ENCODE peak calls at places on chromosomes 3 and 15, in four cellular contexts. J is vagina, V is body of pancreas, U is transverse colon. L is an unnamed sample. For H3K27me3, the result is how much of the 10 kb centered on the place peaks cover.

GRCh38 chr3:197891-198491 is 1.4 kb downstream of the CHL1 start:
- DNase-seq in J (no peak), V (no peak), U (no peak), L (no peak)

GRCh38 chr3:32226875-32227500 is 11.5 kb upstream of the CMTM8 start:
- DNase-seq in J (no peak), V (no peak), U (no peak), L (no peak)

GRCh38 chr3:156952011-156952410 is 125.9 kb downstream of the LEKR1 start:
- DNase-seq in J (no peak), V (no peak), U (no peak), L (no peak)

GRCh38 chr3:99928758-99929408 is 111.2 kb downstream of the CMSS1 start:
- DNase-seq in J (no peak), V (no peak), U (no peak), L (no peak)

GRCh38 chr3:161251716-161252115 is 30.6 kb downstream of the NMD3 start:
- DNase-seq in J (no peak), V (no peak), U (no peak), L (no peak)

GRCh38 chr3:186514296-186515002 is 29.7 kb downstream of the CRYGS start:
- DNase-seq in J (no peak), V (no peak), U (no peak), L (no peak)

GRCh38 chr15:47374222-47374621 is 343.1 kb upstream of the SEMA6D start:
- DNase-seq in J (no peak), V (no peak), U (no peak), L (no peak)

GRCh38 chr15:71195242-71195641 is 80.0 kb downstream of the THSD4 start:
- DNase-seq in J (no peak), V (no peak), U (no peak), L (no peak)

GRCh38 chr3:135038191-135038590 is 243.1 kb downstream of the EPHB1 start:
- DNase-seq in J (no peak), V (no peak), U (no peak), L (no peak)

GRCh38 chr15:48493084-48493762 is 152.3 kb downstream of the FBN1 start:
- DNase-seq in J (no peak), V (peak), U (no peak), L (no peak)

GRCh38 chr3:175057406-175057805 is 198.3 kb downstream of the NAALADL2 start:
- DNase-seq in J (no peak), V (no peak), U (no peak), L (no peak)

GRCh38 chr3:94522488-94522887 is 459.6 kb downstream of the NSUN3 start:
- DNase-seq in J (no peak), V (peak), U (no peak), L (no peak)

GRCh38 chr3:64214002-64214696 is 11.1 kb downstream of the PRICKLE2 start:
- DNase-seq in J (peak), V (peak), U (peak), L (no peak)

GRCh38 chr3:137771401-137772230 is 7.5 kb downstream of the SOX14 start:
- DNase-seq in J (no peak), V (no peak), U (no peak), L (no peak)

GRCh38 chr3:164018500-164018899 is 1059.8 kb downstream of the SI start:
- DNase-seq in J (no peak), V (no peak), U (no peak), L (no peak)

GRCh38 chr3:86793786-86794185 is 197.2 kb downstream of the VGLL3 start:
- DNase-seq in J (no peak), V (peak), U (no peak), L (no peak)

GRCh38 chr3:123374016-123374415 is 74.9 kb downstream of the ADCY5 start:
- DNase-seq in J (no peak), V (no peak), U (no peak), L (no peak)

GRCh38 chr3:123375014-123375940 is 73.6 kb downstream of the ADCY5 start:
- DNase-seq in J (no peak), V (no peak), U (no peak), L (no peak)

GRCh38 chr3:123372789-123373534 is 75.9 kb downstream of the ADCY5 start:
- DNase-seq in J (no peak), V (no peak), U (no peak), L (no peak)

GRCh38 chr3:123371859-123372767 is 76.8 kb downstream of the ADCY5 start:
- DNase-seq in J (no peak), V (no peak), U (no peak), L (no peak)

DNA sequence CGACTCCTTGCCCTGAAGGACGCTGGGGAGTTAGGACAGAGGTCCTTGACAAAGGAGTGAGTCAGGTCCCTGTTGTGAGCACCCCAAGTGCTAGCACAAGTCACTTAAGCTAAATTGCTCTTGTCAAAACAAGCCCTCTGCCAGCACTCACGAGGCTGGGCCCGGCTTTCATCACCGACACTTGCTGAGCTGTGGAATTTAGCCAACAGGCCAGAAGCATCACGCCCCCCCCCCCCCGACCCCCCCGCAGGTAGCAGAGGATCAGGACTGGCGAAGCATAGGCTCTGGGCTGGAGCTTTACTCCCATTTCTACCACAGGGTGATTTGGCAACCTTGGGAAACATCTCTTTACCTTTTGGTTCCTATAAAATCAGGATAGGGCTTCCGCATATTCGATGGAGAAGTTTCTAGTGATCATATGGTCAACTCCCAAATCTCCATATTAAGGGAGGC is 75.3 kb downstream of the ADCY5 start:
- DNase-seq in J (no peak), V (no peak), U (no peak), L (no peak)
- H3K27me3 ChIP-seq in J (under half), V (under half), U (under half), L (under half)

DNA sequence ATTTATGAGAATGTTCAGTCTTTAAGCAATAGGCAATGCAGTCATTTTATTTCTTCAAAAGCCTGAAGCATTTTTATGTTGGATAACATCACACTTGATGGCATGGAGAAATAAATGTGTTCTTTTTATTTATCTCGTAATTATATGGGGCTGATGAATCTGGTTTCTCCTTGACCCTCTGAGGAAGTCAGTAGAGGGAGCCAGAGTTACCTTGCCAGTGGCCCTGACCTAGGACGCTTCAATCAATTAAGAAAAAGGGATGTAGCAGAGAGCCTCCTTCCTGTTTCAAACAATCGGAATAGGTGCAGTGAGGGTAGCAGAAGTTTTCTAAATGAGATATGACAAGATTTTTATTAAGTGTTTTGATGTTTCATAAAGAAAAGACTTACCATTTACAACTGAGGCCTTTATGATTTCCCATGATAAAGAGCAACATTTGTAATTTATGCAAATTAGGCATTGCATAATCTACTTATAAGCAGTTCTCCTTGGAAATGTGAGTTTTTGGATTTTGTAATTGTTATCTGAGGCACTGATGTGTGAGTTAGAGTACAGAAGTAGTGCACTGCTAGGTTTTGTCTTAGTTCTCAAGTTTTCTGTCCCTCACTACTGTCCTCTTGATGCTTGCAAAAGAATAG is 129.1 kb downstream of the RAP2B start:
- DNase-seq in J (no peak), V (no peak), U (no peak), L (no peak)
- TF ChIP-seq CTCF in J (no peak), V (no peak), U (peak), L (no peak)

GRCh38 chr3:149274220-149274619 is 52.6 kb upstream of the CP start:
- DNase-seq in J (no peak), V (no peak), U (no peak), L (no peak)

GRCh38 chr3:149280950-149281349 is 52.5 kb downstream of the TM4SF18 start:
- DNase-seq in J (no peak), V (no peak), U (no peak), L (no peak)

GRCh38 chr3:149276621-149277020 is 55.0 kb upstream of the CP start:
- DNase-seq in J (no peak), V (no peak), U (no peak), L (no peak)

GRCh38 chr3:149278911-149279310 is 54.5 kb downstream of the TM4SF18 start:
- DNase-seq in J (no peak), V (no peak), U (no peak), L (no peak)

GRCh38 chr3:149277338-149277813 is 55.7 kb upstream of the CP start:
- DNase-seq in J (no peak), V (no peak), U (no peak), L (no peak)
- TF ChIP-seq POLR2A in J (no peak), V (no peak), U (peak), L (no peak)

DNA sequence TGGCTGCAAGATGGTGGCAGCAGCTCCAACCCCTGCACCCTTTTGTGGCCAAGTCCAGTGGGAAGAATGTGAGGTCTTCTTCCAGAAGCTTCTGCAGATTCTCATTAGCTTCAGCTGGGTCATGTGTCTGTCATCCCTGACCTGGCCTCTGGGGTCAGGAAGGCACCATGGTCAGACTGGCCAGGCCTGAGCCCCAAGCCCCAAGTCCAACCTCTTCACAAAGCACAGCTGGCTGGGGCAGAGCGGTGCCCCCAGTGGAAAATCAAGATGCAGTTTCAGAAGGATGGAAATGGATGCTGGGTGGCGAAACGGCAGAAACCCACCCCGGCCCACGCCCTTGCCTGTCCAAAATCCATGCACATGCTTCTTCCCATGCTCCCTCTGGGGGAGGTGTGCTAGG is 15.9 kb upstream of the GATA2 start:
- DNase-seq in J (no peak), V (no peak), U (no peak), L (no peak)
- H3K27me3 ChIP-seq in J (under half), V (under half), U (under half), L (under half)

DNA sequence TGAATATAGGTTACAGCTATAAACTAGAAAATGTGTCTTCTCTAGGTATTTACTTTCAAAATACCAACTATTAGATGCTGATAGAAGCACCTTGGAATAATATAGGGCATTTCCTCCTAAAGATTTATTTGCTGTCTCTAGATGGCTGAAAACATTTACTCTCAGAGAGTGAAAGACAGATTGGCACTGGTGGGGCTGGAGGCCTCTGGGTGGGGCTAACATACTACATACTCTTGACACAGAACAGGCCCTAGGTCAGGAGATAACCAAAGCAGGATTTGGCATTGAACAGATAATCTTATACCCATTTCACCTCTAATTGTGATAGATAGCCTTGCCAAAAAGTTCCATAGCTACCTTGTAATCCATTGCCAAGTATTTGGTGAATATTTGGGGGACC is 253.3 kb upstream of the TBC1D5 start:
- DNase-seq in J (no peak), V (no peak), U (no peak), L (no peak)
- TF ChIP-seq CTCF in J (no peak), V (no peak), U (no peak), L (no peak)

GRCh38 chr15:69480932-69481331 is 28.3 kb downstream of the RPLP1 start:
- DNase-seq in J (no peak), V (no peak), U (no peak), L (no peak)

GRCh38 chr15:69478259-69478687 is 25.7 kb downstream of the RPLP1 start:
- DNase-seq in J (no peak), V (peak), U (peak), L (no peak)

GRCh38 chr15:69482686-69483256 is 30.2 kb downstream of the RPLP1 start:
- DNase-seq in J (no peak), V (no peak), U (no peak), L (no peak)

GRCh38 chr15:69476704-69477473 is 24.3 kb downstream of the RPLP1 start:
- DNase-seq in J (no peak), V (no peak), U (no peak), L (no peak)

DNA sequence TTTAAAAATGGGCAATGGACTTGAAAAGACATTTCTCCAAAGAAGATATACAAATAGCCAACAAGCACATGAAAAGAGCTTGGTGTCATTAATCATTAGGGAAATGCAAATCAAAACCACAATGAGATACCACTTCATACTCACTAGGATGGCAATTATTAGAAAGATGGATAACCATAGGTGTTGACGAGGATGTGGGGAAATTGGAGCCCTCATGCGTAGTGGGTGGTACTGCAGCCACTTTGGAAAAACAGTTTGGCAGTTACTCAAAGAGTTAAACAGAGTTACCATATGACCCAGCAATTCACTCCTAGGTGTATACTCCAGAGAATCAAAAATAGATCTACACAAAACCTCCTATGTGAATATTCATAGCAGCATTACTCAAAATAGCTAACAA is 27.4 kb downstream of the RPLP1 start:
- DNase-seq in J (no peak), V (no peak), U (no peak), L (no peak)
- TF ChIP-seq POLR2A in J (no peak), V (no peak), U (no peak), L (no peak)

DNA sequence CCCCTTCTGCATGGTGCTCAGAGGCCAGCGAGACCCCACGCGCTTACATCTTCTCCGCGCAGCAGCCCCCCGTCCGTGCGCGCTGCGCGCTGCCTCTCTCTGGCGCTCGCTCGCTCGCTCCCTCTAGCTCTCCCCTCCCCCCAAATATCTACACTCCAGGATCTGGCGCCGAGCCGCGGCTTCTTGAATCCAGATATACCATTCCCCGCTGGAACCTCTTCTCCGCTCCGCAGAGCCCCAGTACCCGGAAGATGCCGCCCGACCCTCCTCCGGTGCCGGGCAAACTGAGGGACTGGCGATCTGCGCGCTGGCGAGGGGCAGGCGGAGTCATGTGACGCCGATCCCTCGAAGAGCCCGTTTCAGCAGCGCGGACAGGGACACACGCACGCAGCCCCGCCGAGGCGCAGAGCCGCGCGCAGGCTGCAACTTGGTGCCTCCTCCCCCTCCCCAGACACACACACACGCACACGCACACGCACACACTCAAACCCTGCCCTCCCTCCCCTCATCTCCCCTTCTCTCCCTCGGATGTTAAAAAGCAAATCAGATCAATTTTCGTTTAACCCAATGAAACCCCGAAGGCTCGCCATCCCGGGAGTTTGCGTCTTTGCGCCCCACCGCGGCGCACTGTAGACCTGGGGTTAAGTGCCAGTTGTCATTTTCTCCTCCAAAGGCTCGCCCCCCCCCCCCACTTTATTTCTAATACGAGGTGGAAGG is at the start of gene RASGRF1:
- DNase-seq in J (no peak), V (no peak), U (no peak), L (no peak)
- H3K27me3 ChIP-seq in J (under half), V (under half), U (half or more), L (half or more)

GRCh38 chr3:96814581-96815567 is at the start of gene EPHA6:
- DNase-seq in J (peak), V (no peak), U (no peak), L (no peak)

GRCh38 chr3:96813134-96813819 is 1.1 kb upstream of the EPHA6 start:
- DNase-seq in J (no peak), V (peak), U (peak), L (no peak)

GRCh38 chr3:96813820-96814580 is 394 bp upstream of the EPHA6 start:
- DNase-seq in J (peak), V (peak), U (peak), L (peak)
- TF ChIP-seq CTCF in J (peak), V (peak), U (no peak), L (no peak)

DNA sequence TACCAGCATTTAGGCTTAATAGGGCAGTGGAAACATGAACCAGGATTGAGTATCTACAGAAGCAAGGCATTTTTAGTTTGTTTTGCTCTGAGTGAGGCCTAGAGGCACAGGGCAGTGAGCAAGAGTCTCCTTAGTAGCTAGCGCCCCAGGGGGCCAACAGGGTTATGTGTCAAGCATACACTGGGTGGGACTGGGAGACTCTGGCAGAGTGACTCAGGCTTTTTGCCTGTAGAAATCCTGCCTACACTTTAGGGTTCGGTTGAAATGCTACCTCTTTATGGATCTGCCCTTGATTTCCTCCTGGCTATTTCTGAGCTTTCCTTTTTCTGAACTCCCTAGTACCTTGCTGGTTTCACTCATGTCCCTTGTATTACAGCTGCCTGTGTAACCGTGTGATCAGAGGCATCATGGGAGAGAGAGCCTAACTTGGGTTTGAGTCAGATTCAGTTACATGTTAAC is 72.2 kb downstream of the TOP2B start:
- DNase-seq in J (peak), V (peak), U (no peak), L (no peak)
- TF ChIP-seq POLR2A in J (no peak), V (no peak), U (no peak), L (no peak)

DNA sequence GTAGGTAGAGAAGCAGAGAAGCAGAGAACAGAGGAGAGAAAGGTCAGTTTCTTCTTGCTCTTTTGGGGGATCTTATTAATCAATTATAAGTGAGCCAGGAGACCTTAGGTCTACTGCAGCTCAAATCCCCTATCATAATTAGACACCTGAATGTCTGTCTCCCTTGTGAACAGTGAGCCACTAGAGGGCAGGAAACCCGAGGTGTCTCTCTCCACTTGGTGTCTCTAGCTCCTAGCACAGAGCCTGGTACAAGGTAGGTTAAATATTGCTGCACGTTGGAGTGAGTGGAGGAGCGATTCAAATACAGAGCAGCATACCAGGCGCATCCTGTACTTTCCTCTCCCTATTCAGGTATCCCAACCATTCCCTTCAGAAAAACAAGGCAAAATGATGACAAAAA is 2.0 kb upstream of the ST8SIA2 start:
- DNase-seq in J (no peak), V (no peak), U (no peak), L (no peak)
- H3K27me3 ChIP-seq in J (under half), V (under half), U (half or more), L (under half)